ENCODE peak calls at places on chromosome 11, in four cellular contexts. One of them, this sample, is unnamed.

GRCh38 chr11:92475316-92475715 is 250.7 kb downstream of the FAT3 start:
- DNase-seq in HEK293T: no peak
- DNase-seq in K562: no peak
- DNase-seq in GM12878: no peak
- DNase-seq in this sample: no peak

GRCh38 chr11:108859510-108859909 is 194.6 kb downstream of the DDX10 start:
- DNase-seq in HEK293T: no peak
- DNase-seq in K562: no peak
- DNase-seq in GM12878: no peak
- DNase-seq in this sample: no peak

GRCh38 chr11:63858628-63859550 is 20.0 kb downstream of the MARK2 start:
- DNase-seq in HEK293T: no peak
- DNase-seq in K562: peak
- DNase-seq in GM12878: no peak
- DNase-seq in this sample: peak

GRCh38 chr11:76577199-76577920 is 93.2 kb downstream of the LRRC32 start:
- DNase-seq in HEK293T: no peak
- DNase-seq in K562: no peak
- DNase-seq in GM12878: no peak
- DNase-seq in this sample: no peak

GRCh38 chr11:19777032-19777341 is 64.3 kb downstream of the NAV2 start:
- DNase-seq in HEK293T: peak
- DNase-seq in K562: no peak
- DNase-seq in GM12878: no peak
- DNase-seq in this sample: no peak

GRCh38 chr11:2748061-2748813 is 48.4 kb upstream of the KCNQ1OT1 start:
- DNase-seq in HEK293T: no peak
- DNase-seq in K562: no peak
- DNase-seq in GM12878: no peak
- DNase-seq in this sample: no peak

GRCh38 chr11:122275513-122275912 is 159.5 kb upstream of the BLID start:
- DNase-seq in HEK293T: no peak
- DNase-seq in K562: no peak
- DNase-seq in GM12878: no peak
- DNase-seq in this sample: no peak

GRCh38 chr11:123188508-123189165 is 6.4 kb downstream of the CLMP start:
- DNase-seq in HEK293T: no peak
- DNase-seq in K562: no peak
- DNase-seq in GM12878: no peak
- DNase-seq in this sample: no peak

GRCh38 chr11:2528301-2529050 is 83.7 kb downstream of the KCNQ1 start:
- DNase-seq in HEK293T: no peak
- DNase-seq in K562: no peak
- DNase-seq in GM12878: no peak
- DNase-seq in this sample: no peak

GRCh38 chr11:115682101-115682500 is 177.9 kb upstream of the CADM1 start:
- DNase-seq in HEK293T: no peak
- DNase-seq in K562: no peak
- DNase-seq in GM12878: no peak
- DNase-seq in this sample: no peak
- TF ChIP-seq TARDBP in HEK293T: no peak
- TF ChIP-seq TARDBP in K562: no peak
- TF ChIP-seq TARDBP in GM12878: no peak
- TF ChIP-seq TARDBP in this sample: no peak

GRCh38 chr11:118634435-118635236 is 27.2 kb downstream of the PHLDB1 start:
- DNase-seq in HEK293T: peak
- DNase-seq in K562: peak
- DNase-seq in GM12878: no peak
- DNase-seq in this sample: peak
- TF ChIP-seq TARDBP in HEK293T: no peak
- TF ChIP-seq TARDBP in K562: no peak
- TF ChIP-seq TARDBP in GM12878: no peak
- TF ChIP-seq TARDBP in this sample: no peak

DNA sequence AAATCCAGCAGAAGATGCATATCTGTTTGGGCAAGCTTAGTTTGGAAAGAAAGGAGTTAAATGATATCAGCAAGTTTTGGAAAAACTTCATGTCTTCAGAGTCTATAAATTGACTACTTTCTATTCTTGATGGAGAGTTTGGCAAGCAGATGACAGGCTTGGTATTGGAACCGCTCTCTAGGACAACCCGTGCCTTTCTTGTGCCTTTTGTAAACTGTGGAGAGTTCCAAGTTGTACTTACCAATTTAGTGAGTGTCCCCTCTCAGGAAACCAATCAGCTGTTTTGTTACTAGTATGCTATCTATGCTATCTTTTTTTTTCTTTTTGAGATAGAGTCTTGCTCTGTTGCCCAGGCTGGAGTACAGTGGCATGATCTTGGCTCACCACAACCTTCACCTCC is 43.7 kb upstream of the CTTN start:
- DNase-seq in HEK293T: no peak
- DNase-seq in K562: no peak
- DNase-seq in GM12878: no peak
- DNase-seq in this sample: no peak
- TF ChIP-seq TARDBP in HEK293T: no peak
- TF ChIP-seq TARDBP in K562: no peak
- TF ChIP-seq TARDBP in GM12878: no peak
- TF ChIP-seq TARDBP in this sample: no peak

GRCh38 chr11:65613091-65613928 is 711 bp downstream of the MAP3K11 start:
- DNase-seq in HEK293T: no peak
- DNase-seq in K562: no peak
- DNase-seq in GM12878: no peak
- DNase-seq in this sample: no peak
- TF ChIP-seq TARDBP in HEK293T: no peak
- TF ChIP-seq TARDBP in K562: no peak
- TF ChIP-seq TARDBP in GM12878: no peak
- TF ChIP-seq TARDBP in this sample: no peak

GRCh38 chr11:46063138-46063537 is 58.1 kb downstream of the PHF21A start:
- DNase-seq in HEK293T: no peak
- DNase-seq in K562: no peak
- DNase-seq in GM12878: no peak
- DNase-seq in this sample: no peak

GRCh38 chr11:46065681-46066080 is 55.6 kb downstream of the PHF21A start:
- DNase-seq in HEK293T: no peak
- DNase-seq in K562: no peak
- DNase-seq in GM12878: no peak
- DNase-seq in this sample: no peak

GRCh38 chr11:46066335-46066734 is 54.9 kb downstream of the PHF21A start:
- DNase-seq in HEK293T: no peak
- DNase-seq in K562: no peak
- DNase-seq in GM12878: no peak
- DNase-seq in this sample: no peak

GRCh38 chr11:46060013-46060412 is 61.2 kb downstream of the PHF21A start:
- DNase-seq in HEK293T: no peak
- DNase-seq in K562: no peak
- DNase-seq in GM12878: no peak
- DNase-seq in this sample: no peak

GRCh38 chr11:46064221-46064620 is 57.0 kb downstream of the PHF21A start:
- DNase-seq in HEK293T: no peak
- DNase-seq in K562: no peak
- DNase-seq in GM12878: no peak
- DNase-seq in this sample: no peak
- TF ChIP-seq TARDBP in HEK293T: no peak
- TF ChIP-seq TARDBP in K562: no peak
- TF ChIP-seq TARDBP in GM12878: no peak
- TF ChIP-seq TARDBP in this sample: no peak